ENCODE peak calls at places on chromosomes 2 and 18, in nine cellular contexts. Y, F, C, K, D, V, U, I and N are unnamed samples.

GRCh38 chr2:204170419-204170818 is 233.9 kb downstream of the ICOS start:
- DNase-seq in Y (no peak), V (no peak), I (no peak), F (no peak), D (no peak), K (no peak), C (no peak), U (no peak), N (no peak)

GRCh38 chr2:158097481-158097880 is 4.2 kb upstream of the UPP2 start:
- DNase-seq in V (no peak), I (no peak), K (no peak), D (no peak), Y (no peak), U (no peak), F (no peak), C (no peak), N (no peak)

GRCh38 chr2:240785424-240786335 is 34.3 kb downstream of the KIF1A start:
- DNase-seq in V (no peak), I (no peak), U (peak; percentile 35), F (no peak), D (no peak), Y (no peak), C (no peak), K (no peak), N (peak; percentile 31)

GRCh38 chr2:151842830-151843668 is 14.8 kb upstream of the ARL5A start:
- DNase-seq in V (no peak), K (no peak), C (no peak), Y (no peak), D (no peak), F (no peak), I (no peak), U (no peak), N (no peak)

GRCh38 chr2:222693837-222694236 is 22.4 kb downstream of the MOGAT1 start:
- DNase-seq in V (peak; percentile 53), C (no peak), Y (no peak), F (no peak), K (peak; percentile 54), I (no peak), D (no peak), U (no peak), N (no peak)

GRCh38 chr2:174681983-174682577 is 82.2 kb downstream of the CHRNA1 start:
- DNase-seq in C (peak; percentile 62), F (peak; percentile 42), I (peak; percentile 80), U (peak; percentile 69), Y (no peak), K (peak; percentile 22), V (no peak), D (peak; percentile 26), N (no peak)

GRCh38 chr2:233817305-233817980 is 36.9 kb downstream of the HJURP start:
- DNase-seq in C (no peak), I (peak; percentile 64), F (no peak), Y (no peak), U (no peak), V (no peak), D (no peak), K (peak; percentile 4), N (peak; percentile 38)

GRCh38 chr18:66764225-66764624 is 160.3 kb upstream of the CDH19 start:
- DNase-seq in I (no peak), Y (no peak), F (no peak), D (no peak), U (peak; percentile 48), C (no peak), K (no peak), V (no peak), N (no peak)

GRCh38 chr2:113767811-113768210 is 11.4 kb upstream of the SLC35F5 start:
- DNase-seq in U (no peak), V (no peak), I (no peak), C (no peak), Y (no peak), D (no peak), K (no peak), F (no peak), N (no peak)
- TF ChIP-seq CTCF in U (no peak), V (no peak), I (no peak), C (no peak), Y (no peak), D (no peak), K (no peak), F (no peak), N (no peak)

DNA sequence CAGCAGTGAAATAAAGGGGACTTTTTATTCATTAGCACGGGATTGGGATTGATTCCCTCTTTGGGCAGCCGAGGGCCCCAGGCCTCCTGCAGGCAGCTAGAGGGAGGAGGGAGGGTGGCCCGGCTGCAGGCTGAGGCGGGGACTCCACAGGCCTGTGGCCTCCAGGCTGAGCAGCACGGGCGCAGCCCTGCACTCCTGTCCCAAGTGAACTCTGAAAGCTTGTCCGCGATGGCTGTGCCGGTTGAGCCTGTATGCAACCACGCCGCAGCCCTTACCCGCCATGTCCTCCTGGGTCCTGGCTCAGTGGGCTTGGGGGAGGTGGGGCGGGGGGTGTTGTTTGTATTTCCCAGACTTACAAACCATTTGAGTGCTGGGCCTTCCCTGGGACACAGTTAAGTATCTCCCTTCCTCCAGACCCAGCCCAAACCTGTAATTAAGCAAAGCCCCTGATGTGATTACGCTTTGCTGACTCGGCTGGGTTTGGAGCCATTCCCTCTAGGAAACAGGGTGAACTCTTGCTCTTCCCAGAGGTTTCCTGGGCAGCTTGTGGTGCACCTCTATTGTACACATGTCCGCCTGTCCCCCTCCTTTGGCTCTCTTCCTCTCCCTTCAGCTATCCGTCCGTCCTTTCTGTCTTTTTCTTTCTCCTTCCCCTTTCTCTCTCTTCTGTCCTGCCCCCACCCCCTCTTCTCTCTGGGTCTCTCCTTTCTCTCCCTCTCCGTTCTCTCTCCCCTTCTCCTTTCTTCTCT is 5.3 kb downstream of the GLI2 start:
- DNase-seq in D (peak; percentile 47), Y (no peak), U (no peak), K (no peak), C (no peak), V (no peak), I (peak; percentile 72), F (no peak), N (no peak)
- TF ChIP-seq CTCF in D (peak; percentile 14), Y (no peak), U (no peak), K (no peak), C (no peak), V (no peak), I (no peak), F (no peak), N (no peak)

GRCh38 chr18:76404345-76404831 is 90.7 kb downstream of the ZNF516 start:
- DNase-seq in C (no peak), D (no peak), K (no peak), Y (no peak), F (no peak), U (no peak), I (no peak), V (no peak), N (no peak)

GRCh38 chr18:76407681-76408080 is 87.4 kb downstream of the ZNF516 start:
- DNase-seq in K (no peak), I (no peak), F (no peak), V (no peak), U (no peak), D (no peak), C (no peak), Y (no peak), N (no peak)

GRCh38 chr18:76405280-76405679 is 89.8 kb downstream of the ZNF516 start:
- DNase-seq in C (no peak), K (no peak), V (no peak), I (peak; percentile 24), U (no peak), Y (no peak), D (no peak), F (no peak), N (no peak)

GRCh38 chr18:76406791-76407190 is 88.3 kb downstream of the ZNF516 start:
- DNase-seq in D (no peak), U (no peak), K (no peak), Y (no peak), I (no peak), V (no peak), F (no peak), C (no peak), N (no peak)

GRCh38 chr18:76405761-76406356 is 89.2 kb downstream of the ZNF516 start:
- DNase-seq in K (peak; percentile 46), U (peak; percentile 81), F (peak; percentile 65), Y (peak; percentile 21), V (no peak), C (no peak), I (peak; percentile 72), D (no peak), N (no peak)
- TF ChIP-seq CTCF in K (peak; percentile 58), U (peak; percentile 62), F (peak; percentile 41), Y (peak; percentile 83), V (peak; percentile 53), C (peak; percentile 38), I (no peak), D (peak; percentile 55), N (peak; percentile 69)

DNA sequence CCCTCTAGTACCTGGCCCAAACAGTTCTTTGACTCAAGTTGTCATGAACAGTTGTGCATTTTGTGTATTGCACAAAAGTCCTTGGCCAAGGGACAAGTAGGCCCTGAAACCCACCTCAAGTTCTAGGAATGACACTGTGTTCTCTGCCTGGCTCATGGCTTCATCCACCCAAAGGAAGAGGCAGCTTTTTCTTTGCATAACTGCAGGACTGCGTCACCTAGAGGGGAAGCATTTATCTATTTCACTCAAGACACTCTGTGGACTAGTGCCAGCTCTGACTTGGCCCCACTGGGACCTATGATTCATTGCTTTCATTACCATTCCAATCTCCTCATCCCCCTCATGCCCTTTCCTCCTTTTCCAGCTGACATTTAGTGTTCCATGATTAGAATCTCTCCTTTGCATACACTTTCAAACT is 119.3 kb upstream of the SIX2 start:
- DNase-seq in V (peak; percentile 72), Y (peak; percentile 77), C (peak; percentile 14), U (peak; percentile 59), I (no peak), D (no peak), K (peak; percentile 84), F (peak; percentile 74), N (no peak)
- TF ChIP-seq CTCF in V (no peak), Y (no peak), C (no peak), U (no peak), I (no peak), D (no peak), K (no peak), F (no peak), N (no peak)

DNA sequence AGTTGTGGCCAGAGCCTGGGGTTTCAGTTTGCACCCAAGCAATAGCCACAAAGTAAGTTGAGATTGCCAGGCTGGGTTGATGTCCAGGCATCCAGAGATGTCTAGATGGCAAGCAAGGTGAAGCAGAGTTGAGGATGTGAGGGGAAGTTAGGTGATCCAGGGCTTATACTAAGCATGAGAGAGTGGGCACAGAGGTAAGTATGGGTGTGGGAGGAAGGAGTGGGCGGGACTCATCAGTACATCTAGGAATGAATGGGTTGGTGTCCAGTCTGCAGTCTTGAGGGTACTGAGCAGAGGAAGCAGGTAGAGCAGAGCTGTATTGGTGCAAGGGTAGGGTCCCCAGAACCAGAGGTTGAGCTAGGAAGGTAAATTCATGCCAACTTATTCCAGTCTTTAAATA is 1.5 kb downstream of the SEMA4F start:
- DNase-seq in U (no peak), C (no peak), F (no peak), V (no peak), I (no peak), D (no peak), K (no peak), Y (no peak), N (no peak)
- TF ChIP-seq CTCF in U (no peak), C (no peak), F (no peak), V (no peak), I (no peak), D (no peak), K (no peak), Y (no peak), N (no peak)